ENCODE peak calls at places on chromosome 4, in five cellular contexts. G is right cardiac atrium, P is right atrium auricular region, Z is fibroblast of lung, W is heart right ventricle. O is an unnamed sample. For H3K4me1, the result is how much of the 10 kb centered on the place peaks cover.

GRCh38 chr4:164701665-164702064 is 52.3 kb upstream of the SMIM31 start:
- DNase-seq in G (no peak), P (no peak), Z (no peak), W (no peak), O (no peak)

GRCh38 chr4:186330368-186330767 is 64.4 kb downstream of the F11 start:
- DNase-seq in G (no peak), P (no peak), Z (no peak), W (no peak), O (no peak)

GRCh38 chr4:148094149-148094548 is 348.1 kb downstream of the NR3C2 start:
- DNase-seq in G (no peak), P (no peak), Z (no peak), W (no peak), O (no peak)

GRCh38 chr4:71296945-71297344 is 41.9 kb upstream of the SLC4A4 start:
- DNase-seq in G (no peak), P (no peak), Z (peak), W (no peak), O (no peak)

GRCh38 chr4:14284578-14284977 is 657.1 kb upstream of the BOD1L1 start:
- DNase-seq in G (no peak), P (no peak), Z (no peak), W (no peak), O (no peak)

GRCh38 chr4:164949448-164950118 is 27.9 kb downstream of the TRIM61 start:
- DNase-seq in G (no peak), P (no peak), Z (no peak), W (no peak), O (no peak)

GRCh38 chr4:80263541-80264351 is 2.7 kb upstream of the FGF5 start:
- DNase-seq in G (no peak), P (no peak), Z (no peak), W (no peak), O (no peak)

GRCh38 chr4:87032884-87033533 is 98.2 kb downstream of the AFF1 start:
- DNase-seq in G (no peak), P (no peak), Z (peak), W (no peak), O (no peak)

GRCh38 chr4:151242305-151242704 is 34.7 kb upstream of the PRSS48 start:
- DNase-seq in G (no peak), P (no peak), Z (no peak), W (no peak), O (no peak)

GRCh38 chr4:83109480-83110221 is 4.9 kb downstream of the PLAC8 start:
- DNase-seq in G (peak), P (no peak), Z (peak), W (no peak), O (no peak)

GRCh38 chr4:101238706-101239105 is 108.6 kb downstream of the PPP3CA start:
- DNase-seq in G (no peak), P (no peak), Z (peak), W (no peak), O (no peak)

DNA sequence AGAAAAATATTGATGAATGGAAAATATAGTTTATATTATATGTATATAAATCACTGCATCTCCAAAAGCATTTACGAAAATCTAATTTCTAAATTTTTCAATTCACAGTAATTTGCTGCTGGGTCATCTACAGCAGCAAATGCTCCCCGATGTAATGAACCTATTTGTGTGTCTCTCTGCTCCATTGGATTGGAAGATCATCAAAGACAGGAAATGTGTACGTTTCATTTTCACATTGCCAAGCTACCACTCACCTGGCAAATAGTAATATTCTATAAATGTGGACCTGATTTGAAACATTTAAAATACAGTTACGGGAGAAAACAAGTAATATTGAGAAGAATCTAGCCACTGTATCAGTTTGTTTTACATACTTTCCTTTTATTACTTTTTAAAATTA is 317.7 kb downstream of the PAPSS1 start:
- DNase-seq in G (no peak), P (no peak), Z (no peak), W (no peak), O (no peak)
- H3K4me1 ChIP-seq in G (under half), P (under half), Z (under half), W (under half), O (under half)

GRCh38 chr4:6225469-6225868 is 25.1 kb upstream of the JAKMIP1 start:
- DNase-seq in G (no peak), P (no peak), Z (peak), W (no peak), O (no peak)

GRCh38 chr4:6222761-6223292 is 22.5 kb upstream of the JAKMIP1 start:
- DNase-seq in G (no peak), P (no peak), Z (peak), W (no peak), O (no peak)

GRCh38 chr4:6221296-6221850 is 21.0 kb upstream of the JAKMIP1 start:
- DNase-seq in G (no peak), P (no peak), Z (no peak), W (no peak), O (no peak)

GRCh38 chr4:6224725-6225124 is 24.4 kb upstream of the JAKMIP1 start:
- DNase-seq in G (no peak), P (no peak), Z (no peak), W (no peak), O (no peak)

DNA sequence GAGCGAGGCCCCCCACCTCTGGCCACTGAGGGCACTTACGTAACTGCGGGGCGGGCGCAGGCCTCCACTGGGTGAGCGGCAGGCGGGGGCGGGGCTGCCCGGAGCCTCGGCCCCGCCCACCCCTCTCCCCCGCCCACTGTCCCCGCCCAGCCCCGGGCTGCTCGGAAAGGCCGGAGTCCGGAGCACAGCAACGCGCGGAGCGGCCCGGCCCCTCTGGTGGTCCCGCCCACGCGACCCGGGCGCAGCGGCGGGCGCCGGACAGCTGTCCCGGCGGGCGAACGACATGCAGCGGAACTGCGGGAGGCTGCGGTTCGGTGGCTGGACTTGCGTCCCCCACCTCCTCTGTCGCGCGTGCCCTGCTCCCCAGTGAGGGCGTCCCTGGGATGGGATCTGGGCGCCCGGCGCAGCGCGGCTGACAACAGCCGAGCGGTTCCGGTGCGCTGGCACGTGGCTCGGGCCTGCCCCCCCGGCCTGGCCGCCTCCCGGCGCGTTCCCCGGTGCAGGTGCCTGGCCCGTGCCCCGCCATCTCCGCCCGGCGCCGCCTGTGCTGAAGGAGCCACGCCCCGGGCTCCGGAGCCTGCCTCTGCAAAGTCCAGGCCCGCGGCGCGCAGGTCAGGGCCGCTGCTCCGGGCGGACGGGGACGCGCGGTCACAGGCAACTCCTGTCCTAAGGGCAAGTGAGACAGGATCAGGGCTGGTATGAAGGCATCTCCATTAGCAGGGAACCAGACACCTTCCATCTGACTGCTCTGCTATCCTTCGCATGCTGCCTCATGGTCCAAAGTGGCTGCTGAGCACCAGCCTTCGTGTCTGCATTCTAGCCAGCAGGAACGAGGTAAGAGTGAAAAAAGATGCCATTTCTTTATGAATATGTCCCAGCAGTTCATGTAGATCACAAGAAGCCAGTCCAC is 21.8 kb upstream of the JAKMIP1 start:
- DNase-seq in G (peak), P (no peak), Z (peak), W (peak), O (no peak)
- H3K4me3 ChIP-seq in G (peak), P (peak), Z (no peak), W (peak), O (peak)

GRCh38 chr4:139555073-139555704 is 830 bp downstream of the SETD7 start:
- DNase-seq in G (peak), P (peak), Z (peak), W (peak), O (peak)
- H3K4me1 ChIP-seq in G (under half), P (under half), Z (under half), W (half or more), O (under half)

DNA sequence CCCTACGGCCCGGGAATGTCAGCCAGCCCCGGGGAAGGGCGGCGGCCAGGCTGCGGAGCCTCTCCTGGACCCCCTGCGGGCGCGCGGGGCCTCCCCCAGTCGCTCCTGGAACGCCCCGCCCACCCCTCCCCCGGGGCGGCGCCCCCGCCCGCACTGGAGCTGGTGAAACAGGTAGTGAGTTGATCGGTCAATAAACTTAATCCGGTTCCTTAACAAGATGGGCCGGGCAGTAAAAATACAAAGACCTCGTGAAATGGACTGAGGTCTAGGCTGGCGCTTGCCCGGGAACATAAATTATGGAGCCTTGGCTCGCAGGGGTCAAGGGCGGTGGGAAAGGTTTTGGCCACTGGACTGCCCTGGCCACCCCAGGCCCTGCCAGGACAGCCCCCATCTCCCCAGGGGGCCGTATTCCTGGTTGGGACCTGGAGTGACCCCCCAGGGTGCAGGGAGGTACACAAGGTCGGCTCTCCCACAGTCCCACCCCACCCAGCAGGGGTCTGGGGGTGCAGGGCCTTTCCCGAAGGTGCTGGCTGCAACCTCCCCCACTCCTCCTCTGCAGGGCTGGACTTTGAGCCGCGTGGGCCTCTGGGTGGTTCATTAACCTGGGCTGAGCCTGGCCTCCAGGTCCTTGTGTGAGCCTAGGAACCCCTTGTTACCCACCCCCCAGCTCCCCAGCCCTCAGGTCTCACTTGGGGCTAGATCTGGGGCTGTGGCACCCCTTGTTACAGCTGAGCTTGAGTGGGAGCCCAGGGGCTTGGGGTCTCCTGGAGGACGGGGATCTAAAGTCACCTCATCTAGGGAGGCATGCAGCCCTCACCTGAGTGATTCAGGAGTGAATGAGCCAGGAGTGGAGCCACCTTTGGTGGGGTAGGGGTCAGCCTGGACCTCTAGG is 2.5 kb downstream of the FGFR3 start:
- DNase-seq in G (no peak), P (no peak), Z (no peak), W (no peak), O (no peak)
- H3K4me3 ChIP-seq in G (peak), P (peak), Z (no peak), W (peak), O (peak)

GRCh38 chr4:1854752-1855151 is 1.2 kb downstream of the LETM1 start:
- DNase-seq in G (no peak), P (no peak), Z (no peak), W (no peak), O (no peak)
- H3K4me1 ChIP-seq in G (under half), P (under half), Z (under half), W (under half), O (under half)

GRCh38 chr4:107036602-107037151 is 564 bp upstream of the DKK2 start:
- DNase-seq in G (no peak), P (no peak), Z (peak), W (no peak), O (no peak)

GRCh38 chr4:107034091-107034698 is 1.9 kb downstream of the DKK2 start:
- DNase-seq in G (peak), P (peak), Z (peak), W (no peak), O (no peak)

GRCh38 chr4:107037188-107037587 is 1.1 kb upstream of the DKK2 start:
- DNase-seq in G (peak), P (peak), Z (peak), W (no peak), O (no peak)

GRCh38 chr4:107035711-107036601 is at the start of gene DKK2:
- DNase-seq in G (peak), P (peak), Z (peak), W (no peak), O (no peak)

GRCh38 chr4:107034982-107035710 is 967 bp downstream of the DKK2 start:
- DNase-seq in G (peak), P (no peak), Z (peak), W (no peak), O (no peak)
- H3K4me3 ChIP-seq in G (peak), P (peak), Z (peak), W (peak), O (peak)

GRCh38 chr4:85783483-85783882 is 308.5 kb downstream of the ARHGAP24 start:
- DNase-seq in G (no peak), P (no peak), Z (peak), W (no peak), O (no peak)

GRCh38 chr4:85787133-85787532 is 312.2 kb downstream of the ARHGAP24 start:
- DNase-seq in G (no peak), P (no peak), Z (peak), W (no peak), O (no peak)

GRCh38 chr4:85783900-85784299 is 308.9 kb downstream of the ARHGAP24 start:
- DNase-seq in G (no peak), P (no peak), Z (no peak), W (no peak), O (no peak)

GRCh38 chr4:85784348-85784747 is 309.4 kb downstream of the ARHGAP24 start:
- DNase-seq in G (no peak), P (no peak), Z (no peak), W (no peak), O (no peak)

DNA sequence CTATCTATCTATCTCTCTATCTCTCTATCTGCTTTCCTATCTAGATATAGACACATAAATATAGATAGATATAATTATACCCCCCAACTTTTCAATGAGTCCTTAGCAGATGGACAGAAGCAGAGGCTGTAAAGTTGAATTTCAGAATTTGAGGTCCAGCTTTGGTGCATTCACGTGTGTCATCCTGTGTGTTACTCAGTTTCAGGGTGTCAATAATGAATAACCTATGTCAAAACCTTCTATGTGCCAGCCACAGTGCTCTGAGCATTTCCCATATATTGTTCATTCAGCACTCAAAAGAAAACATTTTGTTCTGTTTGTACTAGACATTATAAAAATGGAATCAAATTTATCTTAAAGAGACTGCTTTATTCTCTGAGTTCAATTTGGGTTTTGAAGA is 310.0 kb downstream of the ARHGAP24 start:
- DNase-seq in G (no peak), P (no peak), Z (no peak), W (no peak), O (no peak)
- H3K4me1 ChIP-seq in G (under half), P (under half), Z (under half), W (under half), O (under half)

DNA sequence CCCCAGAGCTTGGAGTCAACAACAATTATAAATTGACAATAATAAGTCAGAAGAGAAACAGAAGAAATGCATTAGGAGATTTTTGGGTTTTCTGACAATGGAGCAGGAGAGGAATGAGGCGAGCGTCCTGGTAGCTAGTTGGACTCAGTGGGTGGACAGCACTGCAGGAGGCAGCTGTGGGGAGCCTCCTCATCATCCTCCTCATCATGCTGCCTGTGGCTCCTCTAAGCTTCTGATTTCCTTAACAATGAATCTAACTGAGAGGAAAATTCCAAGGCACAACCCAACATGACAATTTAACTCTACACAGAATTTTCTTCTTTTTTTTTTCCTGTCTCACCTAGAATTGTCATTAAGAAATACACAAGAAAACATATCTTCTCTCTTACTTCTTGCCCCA is 357.1 kb upstream of the NOCT start:
- DNase-seq in G (no peak), P (no peak), Z (no peak), W (no peak), O (no peak)
- H3K4me3 ChIP-seq in G (no peak), P (no peak), Z (no peak), W (no peak), O (no peak)

GRCh38 chr4:38783109-38783460 is 295 bp upstream of the TLR10 start:
- DNase-seq in G (no peak), P (no peak), Z (no peak), W (no peak), O (no peak)
- H3K4me1 ChIP-seq in G (under half), P (under half), Z (under half), W (under half), O (under half)